ENCODE peak calls at places on chromosomes 16 and 17, in six cellular contexts. I, S, W, E, L and V are unnamed samples.

GRCh38 chr17:81871387-81872120 is 417 bp upstream of the ARHGDIA start:
- DNase-seq in S (peak), W (peak), L (peak), I (peak), E (peak), V (no peak)

GRCh38 chr16:57533618-57534336 is 2.6 kb downstream of the CCDC102A start:
- DNase-seq in W (no peak), I (peak), S (no peak), E (no peak), L (no peak), V (no peak)

GRCh38 chr16:69049146-69049545 is 56.3 kb upstream of the HAS3 start:
- DNase-seq in L (peak), S (no peak), E (peak), I (no peak), W (peak), V (no peak)

GRCh38 chr17:28384281-28385036 is 13.0 kb downstream of the SARM1 start:
- DNase-seq in S (peak), L (no peak), I (peak), W (no peak), E (no peak), V (no peak)

GRCh38 chr17:57774872-57775271 is 29.8 kb upstream of the CCDC182 start:
- DNase-seq in W (no peak), E (no peak), I (no peak), S (no peak), L (no peak), V (no peak)

GRCh38 chr17:2796164-2797140 is at the start of gene RAP1GAP2:
- DNase-seq in I (peak), W (no peak), L (no peak), E (no peak), S (peak), V (no peak)

GRCh38 chr16:27721548-27722265 is 171.8 kb downstream of the KATNIP start:
- DNase-seq in L (peak), I (no peak), E (no peak), S (no peak), W (no peak), V (no peak)

GRCh38 chr17:50065056-50065455 is 9.1 kb downstream of the ITGA3 start:
- DNase-seq in L (no peak), I (no peak), W (no peak), S (no peak), E (no peak), V (no peak)

GRCh38 chr16:75566040-75566888 is at the start of gene GABARAPL2:
- DNase-seq in E (peak), W (peak), L (peak), I (peak), S (peak), V (no peak)

GRCh38 chr17:29007456-29008455 is 1.9 kb upstream of the SEZ6 start:
- DNase-seq in S (no peak), E (peak), L (no peak), W (peak), I (no peak), V (no peak)

GRCh38 chr17:37737971-37738370 is 6.9 kb downstream of the HNF1B start:
- DNase-seq in E (peak), L (peak), S (no peak), W (peak), I (no peak), V (no peak)

GRCh38 chr16:78950768-78951167 is 649.8 kb downstream of the MAF start:
- DNase-seq in S (no peak), L (no peak), W (no peak), E (no peak), I (no peak), V (no peak)

GRCh38 chr17:76478730-76479514 is 11.5 kb downstream of the AANAT start:
- DNase-seq in W (no peak), L (no peak), I (no peak), S (no peak), E (no peak), V (no peak)

GRCh38 chr16:17803625-17804410 is 333.1 kb upstream of the XYLT1 start:
- DNase-seq in E (peak), W (peak), I (no peak), L (peak), S (no peak), V (no peak)

GRCh38 chr17:19753661-19754463 is 5.8 kb upstream of the ALDH3A1 start:
- DNase-seq in E (peak), W (peak), S (no peak), L (no peak), I (no peak), V (no peak)

GRCh38 chr16:49352923-49353322 is 20.7 kb upstream of the C16orf78 start:
- DNase-seq in W (peak), L (no peak), I (no peak), S (no peak), E (peak), V (no peak)

GRCh38 chr16:26645629-26646028 is 421.1 kb upstream of the C16orf82 start:
- DNase-seq in L (no peak), W (peak), S (peak), E (no peak), I (peak), V (no peak)

GRCh38 chr17:82272495-82273326 is 789 bp downstream of the CSNK1D start:
- DNase-seq in E (peak), W (no peak), L (no peak), I (peak), S (no peak), V (no peak)

GRCh38 chr16:2498531-2499253 is 15.1 kb upstream of the ATP6V0C start:
- DNase-seq in I (no peak), L (no peak), W (no peak), E (no peak), S (no peak), V (no peak)

GRCh38 chr16:71499775-71500364 is 10.7 kb upstream of the ZNF19 start:
- DNase-seq in I (peak), E (peak), W (peak), L (peak), S (peak), V (peak)

GRCh38 chr17:7292194-7292593 is 2.2 kb downstream of the YBX2 start:
- DNase-seq in S (no peak), W (no peak), I (no peak), L (no peak), E (no peak), V (no peak)

GRCh38 chr16:86768231-86768791 is 190.0 kb downstream of the FOXL1 start:
- DNase-seq in S (no peak), E (no peak), I (no peak), L (peak), W (no peak), V (no peak)

GRCh38 chr17:42706732-42707131 is 24.4 kb downstream of the CNTNAP1 start:
- DNase-seq in L (no peak), S (no peak), W (no peak), E (no peak), I (peak), V (no peak)

GRCh38 chr16:76653390-76654026 is 376.3 kb downstream of the CNTNAP4 start:
- DNase-seq in I (peak), W (peak), E (peak), S (no peak), L (peak), V (no peak)

GRCh38 chr16:50282010-50282538 is 15.7 kb downstream of the ADCY7 start:
- DNase-seq in E (no peak), L (peak), S (no peak), W (no peak), I (peak), V (no peak)

GRCh38 chr17:3788200-3788599 is 12.8 kb downstream of the ITGAE start:
- DNase-seq in L (no peak), E (no peak), W (peak), I (no peak), S (no peak), V (no peak)

GRCh38 chr17:66989579-66989978 is 25.1 kb downstream of the CACNG4 start:
- DNase-seq in W (no peak), I (no peak), L (no peak), S (no peak), E (no peak), V (no peak)

GRCh38 chr17:39753514-39754160 is 15.9 kb downstream of the GRB7 start:
- DNase-seq in L (no peak), I (peak), S (peak), W (no peak), E (peak), V (no peak)

GRCh38 chr17:17555906-17556305 is 35.6 kb downstream of the PEMT start:
- DNase-seq in W (no peak), S (no peak), L (no peak), I (no peak), E (no peak), V (no peak)

GRCh38 chr16:88318521-88318920 is 64.2 kb upstream of the ZNF469 start:
- DNase-seq in E (no peak), S (no peak), W (no peak), I (no peak), L (no peak), V (no peak)

GRCh38 chr17:75849724-75850123 is 5.4 kb downstream of the WBP2 start:
- DNase-seq in L (no peak), W (no peak), I (no peak), E (no peak), S (no peak), V (no peak)